ENCODE peak calls at places on chromosomes 5 and 9, in four cellular contexts. One of them, this sample, is unnamed.

GRCh38 chr9:28692012-28692411 is 1118.7 kb upstream of the C9orf72 start:
- DNase-seq in adrenal gland: no peak
- DNase-seq in heart left ventricle: no peak
- DNase-seq in stomach: no peak
- DNase-seq in this sample: no peak

GRCh38 chr9:446074-446699 is 231.5 kb downstream of the DOCK8 start:
- DNase-seq in adrenal gland: no peak
- DNase-seq in heart left ventricle: no peak
- DNase-seq in stomach: no peak
- DNase-seq in this sample: no peak

GRCh38 chr5:40291338-40291737 is 388.4 kb upstream of the PTGER4 start:
- DNase-seq in adrenal gland: no peak
- DNase-seq in heart left ventricle: no peak
- DNase-seq in stomach: no peak
- DNase-seq in this sample: no peak

GRCh38 chr5:115770466-115770865 is 46.0 kb downstream of the CDO1 start:
- DNase-seq in adrenal gland: peak; percentile 8
- DNase-seq in heart left ventricle: no peak
- DNase-seq in stomach: peak; percentile 25
- DNase-seq in this sample: peak; percentile 31

GRCh38 chr9:76818271-76818670 is 54.0 kb downstream of the PCA3 start:
- DNase-seq in adrenal gland: peak; percentile 96
- DNase-seq in heart left ventricle: no peak
- DNase-seq in stomach: peak; percentile 69
- DNase-seq in this sample: peak; percentile 41

GRCh38 chr5:168747987-168748777 is 169.0 kb upstream of the PANK3 start:
- DNase-seq in adrenal gland: peak; percentile 53
- DNase-seq in heart left ventricle: peak; percentile 67
- DNase-seq in stomach: no peak
- DNase-seq in this sample: peak; percentile 67

GRCh38 chr9:128881884-128882676 is at the start of the genes KYAT1 and LRRC8A:
- DNase-seq in adrenal gland: peak; percentile 98
- DNase-seq in heart left ventricle: peak; percentile 99
- DNase-seq in stomach: peak; percentile 98
- DNase-seq in this sample: peak; percentile 98

GRCh38 chr5:128469924-128470323 is 68.1 kb downstream of the FBN2 start:
- DNase-seq in adrenal gland: no peak
- DNase-seq in heart left ventricle: no peak
- DNase-seq in stomach: no peak
- DNase-seq in this sample: no peak

GRCh38 chr5:168837852-168838251 is 258.7 kb upstream of the PANK3 start:
- DNase-seq in adrenal gland: no peak
- DNase-seq in heart left ventricle: no peak
- DNase-seq in stomach: no peak
- DNase-seq in this sample: no peak

GRCh38 chr9:119284118-119284517 is 85.1 kb downstream of the BRINP1 start:
- DNase-seq in adrenal gland: no peak
- DNase-seq in heart left ventricle: no peak
- DNase-seq in stomach: no peak
- DNase-seq in this sample: peak; percentile 28

GRCh38 chr5:76960004-76960625 is 7.3 kb downstream of the CRHBP start:
- DNase-seq in adrenal gland: no peak
- DNase-seq in heart left ventricle: no peak
- DNase-seq in stomach: no peak
- DNase-seq in this sample: no peak

GRCh38 chr5:6583049-6583880 is 49.6 kb downstream of the NSUN2 start:
- DNase-seq in adrenal gland: peak; percentile 47
- DNase-seq in heart left ventricle: peak; percentile 67
- DNase-seq in stomach: peak; percentile 53
- DNase-seq in this sample: peak; percentile 50

GRCh38 chr5:54383225-54383624 is 72.3 kb upstream of the HSPB3 start:
- DNase-seq in adrenal gland: no peak
- DNase-seq in heart left ventricle: no peak
- DNase-seq in stomach: no peak
- DNase-seq in this sample: no peak

GRCh38 chr5:177336112-177336511 is 15.4 kb downstream of the LMAN2 start:
- DNase-seq in adrenal gland: no peak
- DNase-seq in heart left ventricle: no peak
- DNase-seq in stomach: no peak
- DNase-seq in this sample: peak; percentile 42

GRCh38 chr9:91776409-91777365 is 173.3 kb downstream of the ROR2 start:
- DNase-seq in adrenal gland: no peak
- DNase-seq in heart left ventricle: no peak
- DNase-seq in stomach: no peak
- DNase-seq in this sample: no peak

GRCh38 chr5:3456121-3456681 is 139.4 kb upstream of the IRX1 start:
- DNase-seq in adrenal gland: no peak
- DNase-seq in heart left ventricle: peak; percentile 40
- DNase-seq in stomach: no peak
- DNase-seq in this sample: no peak

GRCh38 chr5:42840279-42840678 is 28.6 kb upstream of the SELENOP start:
- DNase-seq in adrenal gland: peak; percentile 53
- DNase-seq in heart left ventricle: peak; percentile 72
- DNase-seq in stomach: peak; percentile 88
- DNase-seq in this sample: peak; percentile 76

GRCh38 chr9:71783120-71783523 is 14.8 kb upstream of the CEMIP2 start:
- DNase-seq in adrenal gland: peak; percentile 18
- DNase-seq in heart left ventricle: peak; percentile 73
- DNase-seq in stomach: peak; percentile 46
- DNase-seq in this sample: no peak

GRCh38 chr5:121737120-121737519 is 114.6 kb upstream of the FTMT start:
- DNase-seq in adrenal gland: no peak
- DNase-seq in heart left ventricle: no peak
- DNase-seq in stomach: no peak
- DNase-seq in this sample: no peak

GRCh38 chr9:33765411-33765810 is 29.9 kb upstream of the PRSS3 start:
- DNase-seq in adrenal gland: no peak
- DNase-seq in heart left ventricle: no peak
- DNase-seq in stomach: no peak
- DNase-seq in this sample: no peak

GRCh38 chr5:159777049-159777448 is 139.2 kb upstream of the ADRA1B start:
- DNase-seq in adrenal gland: no peak
- DNase-seq in heart left ventricle: no peak
- DNase-seq in stomach: no peak
- DNase-seq in this sample: no peak

GRCh38 chr5:159775890-159776289 is 140.4 kb upstream of the ADRA1B start:
- DNase-seq in adrenal gland: no peak
- DNase-seq in heart left ventricle: no peak
- DNase-seq in stomach: no peak
- DNase-seq in this sample: no peak

GRCh38 chr5:159772698-159773061 is 143.6 kb upstream of the ADRA1B start:
- DNase-seq in adrenal gland: no peak
- DNase-seq in heart left ventricle: no peak
- DNase-seq in stomach: no peak
- DNase-seq in this sample: no peak

GRCh38 chr5:159774476-159775031 is 141.7 kb upstream of the ADRA1B start:
- DNase-seq in adrenal gland: no peak
- DNase-seq in heart left ventricle: no peak
- DNase-seq in stomach: no peak
- DNase-seq in this sample: no peak

DNA sequence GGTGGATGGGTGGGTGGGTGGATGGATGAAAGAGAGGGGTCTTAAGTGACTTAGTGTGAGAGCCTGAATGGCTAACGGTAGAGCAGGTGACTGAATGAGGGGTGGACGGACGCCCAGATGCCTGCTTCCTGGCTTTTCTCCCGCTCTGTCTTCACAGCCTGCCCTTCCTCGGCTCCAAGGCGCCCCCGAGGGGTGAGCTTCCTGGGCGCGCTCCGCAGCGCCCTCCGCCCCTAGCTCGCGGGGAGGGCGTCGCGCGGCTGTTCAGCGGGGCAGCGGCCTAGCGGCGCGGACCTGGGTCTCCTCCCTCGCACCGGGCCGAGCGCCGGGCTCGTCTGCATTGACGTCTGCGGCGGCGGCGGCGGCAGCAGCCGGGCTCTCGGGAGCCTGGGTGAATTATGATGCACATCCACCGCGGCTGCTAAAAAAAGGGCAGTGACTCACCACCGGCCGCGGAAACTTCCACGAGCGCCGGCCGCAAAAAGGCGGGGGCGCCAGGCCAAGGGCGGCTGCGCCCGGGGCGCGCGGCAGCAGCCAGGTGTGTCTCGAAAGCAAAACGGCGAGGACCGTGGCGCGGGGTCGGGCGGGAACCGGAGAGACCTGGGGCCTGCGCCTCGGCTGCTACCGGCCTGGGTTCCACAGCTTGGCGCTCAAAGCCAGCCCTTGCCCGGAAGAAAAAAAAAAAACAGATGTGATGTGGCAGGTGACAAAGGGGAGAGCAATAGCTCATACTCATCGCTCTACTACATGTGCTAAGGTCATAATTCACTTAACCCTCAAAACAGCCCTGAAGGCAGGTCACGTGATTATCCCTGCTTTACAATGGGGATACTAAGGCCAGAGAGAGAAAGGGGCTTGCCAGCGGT is 143.0 kb upstream of the ADRA1B start:
- DNase-seq in adrenal gland: peak; percentile 90
- DNase-seq in heart left ventricle: peak; percentile 89
- DNase-seq in stomach: peak; percentile 77
- DNase-seq in this sample: peak; percentile 78
- TF ChIP-seq POLR2A in adrenal gland: no peak
- TF ChIP-seq POLR2A in heart left ventricle: peak; percentile 80
- TF ChIP-seq POLR2A in stomach: no peak
- TF ChIP-seq POLR2A in this sample: no peak

GRCh38 chr5:82659114-82659513 is 381.0 kb upstream of the RPS23 start:
- DNase-seq in adrenal gland: no peak
- DNase-seq in heart left ventricle: no peak
- DNase-seq in stomach: no peak
- DNase-seq in this sample: no peak
- TF ChIP-seq CTCF in adrenal gland: no peak
- TF ChIP-seq CTCF in heart left ventricle: no peak
- TF ChIP-seq CTCF in stomach: no peak
- TF ChIP-seq CTCF in this sample: no peak

GRCh38 chr9:26892251-26893029 is at the start of gene CAAP1:
- DNase-seq in adrenal gland: peak; percentile 96
- DNase-seq in heart left ventricle: peak; percentile 97
- DNase-seq in stomach: peak; percentile 94
- DNase-seq in this sample: peak; percentile 96
- TF ChIP-seq POLR2A in adrenal gland: peak; percentile 61
- TF ChIP-seq POLR2A in heart left ventricle: peak; percentile 69
- TF ChIP-seq POLR2A in stomach: peak; percentile 46
- TF ChIP-seq POLR2A in this sample: no peak

GRCh38 chr5:353599-354580 is 32.4 kb downstream of the AHRR start:
- DNase-seq in adrenal gland: no peak
- DNase-seq in heart left ventricle: no peak
- DNase-seq in stomach: no peak
- DNase-seq in this sample: peak; percentile 9
- TF ChIP-seq CTCF in adrenal gland: no peak
- TF ChIP-seq CTCF in heart left ventricle: no peak
- TF ChIP-seq CTCF in stomach: no peak
- TF ChIP-seq CTCF in this sample: no peak

GRCh38 chr5:156589104-156589858 is 260.8 kb upstream of the PPP1R2B start:
- DNase-seq in adrenal gland: no peak
- DNase-seq in heart left ventricle: no peak
- DNase-seq in stomach: no peak
- DNase-seq in this sample: no peak
- TF ChIP-seq POLR2A in adrenal gland: no peak
- TF ChIP-seq POLR2A in heart left ventricle: no peak
- TF ChIP-seq POLR2A in stomach: no peak
- TF ChIP-seq POLR2A in this sample: no peak